ENCODE peak calls at places on chromosomes 5 and 9, in six cellular contexts. F, W, P, B, Z and D are unnamed samples. For H3K27me3, the result is how much of the 10 kb centered on the place peaks cover.

GRCh38 chr9:112328545-112328944 is 4.9 kb downstream of the PTBP3 start:
- DNase-seq in F (no peak), W (no peak), P (no peak), B (no peak), Z (no peak), D (no peak)

GRCh38 chr5:177546262-177546741 is 8.1 kb downstream of the FAM193B start:
- DNase-seq in F (peak), W (no peak), P (peak), B (no peak), Z (no peak), D (peak)

GRCh38 chr5:133612021-133612860 is at the start of gene FSTL4:
- DNase-seq in F (peak), W (peak), P (peak), B (peak), Z (peak), D (peak)

GRCh38 chr5:170694911-170695310 is 88.6 kb upstream of the GABRP start:
- DNase-seq in F (no peak), W (no peak), P (no peak), B (no peak), Z (no peak), D (no peak)

GRCh38 chr9:107838766-107839165 is 349.2 kb upstream of the KLF4 start:
- DNase-seq in F (peak), W (no peak), P (no peak), B (no peak), Z (no peak), D (no peak)

GRCh38 chr9:132288371-132288770 is 66.4 kb downstream of the SETX start:
- DNase-seq in F (peak), W (no peak), P (no peak), B (no peak), Z (no peak), D (no peak)

GRCh38 chr9:106869458-106869857 is 6.5 kb downstream of the ZNF462 start:
- DNase-seq in F (peak), W (no peak), P (no peak), B (no peak), Z (no peak), D (peak)

GRCh38 chr9:85743290-85744128 is 1.8 kb upstream of the AGTPBP1 start:
- DNase-seq in F (peak), W (no peak), P (no peak), B (peak), Z (no peak), D (peak)

GRCh38 chr5:168624850-168625357 is 45.7 kb upstream of the PANK3 start:
- DNase-seq in F (peak), W (no peak), P (peak), B (no peak), Z (no peak), D (no peak)

GRCh38 chr5:179839328-179840256 is 18.9 kb downstream of the SQSTM1 start:
- DNase-seq in F (no peak), W (peak), P (no peak), B (no peak), Z (no peak), D (no peak)

GRCh38 chr5:31671339-31671741 is 32.4 kb downstream of the PDZD2 start:
- DNase-seq in F (no peak), W (peak), P (no peak), B (no peak), Z (no peak), D (no peak)

GRCh38 chr9:26723486-26723885 is 169.1 kb downstream of the CAAP1 start:
- DNase-seq in F (peak), W (no peak), P (peak), B (peak), Z (peak), D (peak)

GRCh38 chr5:168438349-168438748 is 47.9 kb upstream of the RARS1 start:
- DNase-seq in F (no peak), W (no peak), P (no peak), B (no peak), Z (no peak), D (no peak)

GRCh38 chr9:134739660-134739968 is 98.0 kb downstream of the COL5A1 start:
- DNase-seq in F (no peak), W (no peak), P (no peak), B (no peak), Z (no peak), D (no peak)
- H3K27me3 ChIP-seq in F (under half), W (under half), P (under half), B (under half), Z (under half), D (under half)

DNA sequence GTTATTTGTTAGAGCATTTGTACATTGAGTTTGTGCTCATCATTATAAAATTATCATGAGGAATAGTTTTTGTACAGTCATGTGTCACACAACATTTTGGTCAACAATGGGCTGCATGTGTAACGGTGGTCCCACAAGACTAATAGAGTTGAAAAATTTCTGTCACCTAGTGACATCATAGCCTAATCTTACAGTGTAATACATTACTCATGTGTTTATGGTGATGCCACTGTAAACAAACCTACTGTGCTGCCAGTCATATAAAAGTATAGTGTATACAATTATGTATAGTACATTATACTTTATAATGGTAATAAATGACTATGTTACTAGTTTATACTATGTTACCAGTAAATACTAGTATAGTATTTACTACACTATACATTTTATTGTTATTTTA is 3.0 kb upstream of the CAMK4 start:
- DNase-seq in F (no peak), W (no peak), P (no peak), B (no peak), Z (no peak), D (no peak)
- H3K27me3 ChIP-seq in F (under half), W (under half), P (under half), B (under half), Z (under half), D (half or more)

DNA sequence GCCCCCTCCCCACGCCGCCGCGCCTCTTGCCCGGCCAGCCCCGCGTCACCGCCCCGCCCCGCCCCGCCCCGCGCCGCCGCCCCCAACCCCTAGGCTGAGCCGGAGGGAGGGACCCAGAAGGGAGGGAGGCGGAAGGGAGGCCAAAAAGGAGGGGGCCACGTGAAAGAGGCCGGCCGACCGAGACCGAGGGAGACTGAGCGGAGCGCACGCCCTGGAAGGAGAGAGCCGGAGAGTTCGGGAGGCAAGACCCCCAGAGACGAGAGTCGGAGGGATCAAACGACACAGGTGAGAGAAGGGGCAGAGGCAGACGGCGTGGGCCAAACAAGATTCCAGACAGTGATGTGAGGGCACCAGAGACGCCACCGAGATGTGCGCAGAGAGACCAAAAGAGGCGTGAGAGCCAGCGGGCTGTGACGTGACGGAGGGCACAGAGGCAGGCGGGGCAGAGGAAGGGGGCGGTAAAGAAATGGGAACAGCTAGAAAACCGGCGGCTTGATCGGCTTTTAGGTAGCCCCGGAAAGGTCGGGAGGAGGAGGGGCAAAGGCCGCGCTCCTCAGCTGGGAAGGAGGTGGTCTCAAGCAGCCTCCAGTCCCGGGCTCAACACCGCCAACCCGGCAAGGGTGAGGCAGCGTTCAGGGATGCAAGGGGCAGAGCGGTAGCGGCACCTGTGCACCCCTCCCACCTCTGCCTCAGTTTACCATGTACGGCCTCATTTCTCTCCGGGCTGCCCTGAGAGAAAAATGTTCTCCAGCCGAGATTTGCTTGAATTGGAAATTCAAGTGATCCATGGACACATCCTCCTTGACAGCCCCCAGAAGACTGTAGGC is 414 bp upstream of the BARX1 start:
- DNase-seq in F (peak), W (no peak), P (no peak), B (peak), Z (no peak), D (peak)
- H3K27me3 ChIP-seq in F (half or more), W (half or more), P (under half), B (half or more), Z (half or more), D (under half)

DNA sequence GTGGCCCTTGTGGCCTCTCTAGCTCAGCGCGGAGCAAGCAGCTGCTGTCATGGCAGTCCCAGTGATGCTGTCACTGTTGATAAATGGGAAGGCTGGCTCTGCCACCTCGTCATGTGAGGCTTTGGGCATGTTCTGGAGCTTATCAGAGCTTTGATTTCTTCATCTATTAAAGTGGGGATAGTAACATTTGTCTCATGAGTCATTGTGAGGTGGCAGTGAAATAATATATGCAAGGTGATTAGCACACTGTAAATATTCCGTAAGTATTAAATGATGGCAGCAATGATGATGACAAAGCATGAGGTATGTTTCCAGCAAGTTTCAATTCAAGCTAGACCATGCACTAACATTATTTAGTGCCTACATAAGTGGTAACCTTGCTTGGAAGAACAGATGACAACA is 126.4 kb upstream of the CXCL14 start:
- DNase-seq in F (no peak), W (no peak), P (no peak), B (no peak), Z (no peak), D (peak)
- H3K27me3 ChIP-seq in F (under half), W (under half), P (under half), B (under half), Z (under half), D (under half)